ENCODE peak calls at places on chromosomes 16 and 17, in four cellular contexts. A is fibroblast of lung, W is body of pancreas, X is B cell. N is an unnamed sample.

GRCh38 chr16:2147981-2148671 is at the start of gene RAB26:
- DNase-seq in A (peak; percentile 44), W (peak; percentile 95), X (peak; percentile 49), N (no peak)

GRCh38 chr17:57502696-57503307 is 242.3 kb downstream of the CCDC182 start:
- DNase-seq in A (no peak), W (no peak), X (no peak), N (no peak)

GRCh38 chr16:11583889-11584565 is 2.7 kb downstream of the LITAF start:
- DNase-seq in A (no peak), W (no peak), X (peak; percentile 62), N (peak; percentile 60)

GRCh38 chr16:24700549-24701392 is 28.7 kb upstream of the TNRC6A start:
- DNase-seq in A (peak; percentile 99), W (peak; percentile 65), X (no peak), N (no peak)

GRCh38 chr16:57537596-57538234 is 1.3 kb upstream of the CCDC102A start:
- DNase-seq in A (no peak), W (peak; percentile 8), X (peak; percentile 52), N (no peak)

GRCh38 chr16:10870137-10870776 is 6.7 kb upstream of the CIITA start:
- DNase-seq in A (no peak), W (no peak), X (peak; percentile 70), N (no peak)

GRCh38 chr16:8887952-8888560 is 5.9 kb downstream of the LITAFD start:
- DNase-seq in A (no peak), W (peak; percentile 46), X (no peak), N (no peak)

GRCh38 chr17:73657473-73658116 is 13.3 kb upstream of the SDK2 start:
- DNase-seq in A (peak; percentile 57), W (peak; percentile 58), X (no peak), N (no peak)

GRCh38 chr16:89197633-89198416 is 2.5 kb downstream of the SLC22A31 start:
- DNase-seq in A (no peak), W (no peak), X (no peak), N (peak; percentile 45)

GRCh38 chr17:64765191-64765889 is 103.2 kb upstream of the SMURF2 start:
- DNase-seq in A (no peak), W (no peak), X (no peak), N (no peak)

GRCh38 chr16:56401482-56401881 is 23.9 kb downstream of the AMFR start:
- DNase-seq in A (no peak), W (no peak), X (no peak), N (no peak)

GRCh38 chr16:68642436-68643064 is 2.6 kb upstream of the CDH3 start:
- DNase-seq in A (no peak), W (no peak), X (no peak), N (no peak)

GRCh38 chr17:4576729-4577322 is 7.5 kb upstream of the SMTNL2 start:
- DNase-seq in A (peak; percentile 51), W (no peak), X (no peak), N (no peak)

GRCh38 chr16:24734382-24734781 is 4.9 kb downstream of the TNRC6A start:
- DNase-seq in A (peak; percentile 85), W (no peak), X (no peak), N (no peak)

GRCh38 chr16:83928341-83929055 is 24.5 kb upstream of the OSGIN1 start:
- DNase-seq in A (peak; percentile 63), W (no peak), X (no peak), N (no peak)

GRCh38 chr17:44065668-44066203 is 735 bp downstream of the LSM12 start:
- DNase-seq in A (no peak), W (no peak), X (no peak), N (no peak)

GRCh38 chr17:80476877-80477646 is 655 bp upstream of the NPTX1 start:
- DNase-seq in A (no peak), W (no peak), X (no peak), N (no peak)

GRCh38 chr16:967546-968295 is 3.1 kb downstream of the LMF1 start:
- DNase-seq in A (no peak), W (no peak), X (no peak), N (no peak)

GRCh38 chr16:23917621-23918020 is 81.8 kb downstream of the PRKCB start:
- DNase-seq in A (no peak), W (no peak), X (no peak), N (no peak)

GRCh38 chr16:87387942-87388817 is 4.0 kb upstream of the MAP1LC3B start:
- DNase-seq in A (peak; percentile 100), W (peak; percentile 93), X (peak; percentile 93), N (peak; percentile 97)

GRCh38 chr17:71482625-71483024 is 638.2 kb upstream of the SOX9 start:
- DNase-seq in A (peak; percentile 24), W (no peak), X (no peak), N (no peak)

GRCh38 chr17:78915872-78916632 is 9.1 kb downstream of the TIMP2 start:
- DNase-seq in A (peak; percentile 53), W (no peak), X (no peak), N (peak; percentile 83)

GRCh38 chr17:17547210-17547764 is 44.2 kb downstream of the PEMT start:
- DNase-seq in A (no peak), W (no peak), X (no peak), N (no peak)
- TF ChIP-seq CTCF in A (no peak), W (no peak), X (no peak), N (no peak)

GRCh38 chr17:47841488-47842308 is 625 bp upstream of the SCRN2 start:
- DNase-seq in A (no peak), W (no peak), X (no peak), N (no peak)
- TF ChIP-seq CTCF in A (no peak), W (no peak), X (peak; percentile 23), N (peak; percentile 58)

GRCh38 chr17:81958633-81959342 is 2.2 kb downstream of the NOTUM start:
- DNase-seq in A (no peak), W (no peak), X (peak; percentile 32), N (no peak)
- TF ChIP-seq CTCF in A (no peak), W (no peak), X (no peak), N (no peak)

GRCh38 chr17:76248013-76248782 is 7.9 kb upstream of the RNF157 start:
- DNase-seq in A (no peak), W (no peak), X (no peak), N (no peak)
- TF ChIP-seq CTCF in A (no peak), W (peak; percentile 39), X (no peak), N (no peak)

GRCh38 chr17:958712-959451 is 20.7 kb downstream of the NXN start:
- DNase-seq in A (no peak), W (no peak), X (no peak), N (no peak)
- TF ChIP-seq CTCF in A (no peak), W (no peak), X (no peak), N (no peak)

GRCh38 chr16:78390828-78391227 is 291.4 kb downstream of the WWOX start:
- DNase-seq in A (no peak), W (no peak), X (no peak), N (no peak)

GRCh38 chr16:78396673-78397072 is 297.2 kb downstream of the WWOX start:
- DNase-seq in A (no peak), W (no peak), X (no peak), N (no peak)

GRCh38 chr16:78392585-78393195 is 293.2 kb downstream of the WWOX start:
- DNase-seq in A (no peak), W (no peak), X (no peak), N (no peak)

GRCh38 chr16:78395035-78395434 is 295.6 kb downstream of the WWOX start:
- DNase-seq in A (no peak), W (no peak), X (no peak), N (no peak)

GRCh38 chr16:78396046-78396445 is 296.6 kb downstream of the WWOX start:
- DNase-seq in A (no peak), W (no peak), X (no peak), N (no peak)
- TF ChIP-seq CTCF in A (peak; percentile 3), W (no peak), X (peak; percentile 57), N (peak; percentile 42)

DNA sequence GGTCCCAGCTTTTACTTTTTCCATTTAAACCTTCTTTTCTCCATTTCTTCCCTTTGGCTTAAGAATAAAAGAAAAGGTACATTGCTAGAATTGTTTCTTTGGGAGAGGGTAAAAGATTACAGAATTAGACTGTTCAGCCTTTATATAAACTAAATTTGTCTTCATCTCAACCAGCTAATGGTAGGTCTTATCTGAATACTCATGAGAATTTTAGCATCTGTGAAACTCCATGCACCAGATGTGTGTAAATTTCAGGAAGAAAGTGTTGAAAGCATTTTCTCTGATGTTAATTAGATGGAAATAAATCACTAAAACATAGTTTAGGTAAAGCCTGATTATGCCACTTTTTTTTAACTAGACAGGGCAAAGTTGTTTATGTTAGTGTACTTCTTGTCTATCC is 24.9 kb downstream of the NQO1 start:
- DNase-seq in A (no peak), W (no peak), X (no peak), N (no peak)
- TF ChIP-seq CTCF in A (no peak), W (no peak), X (no peak), N (no peak)

GRCh38 chr16:81450783-81451491 is 6.3 kb downstream of the CMIP start:
- DNase-seq in A (no peak), W (no peak), X (no peak), N (no peak)
- TF ChIP-seq CTCF in A (no peak), W (no peak), X (no peak), N (peak; percentile 11)

GRCh38 chr16:72021043-72021442 is 12.5 kb downstream of the DHODH start:
- DNase-seq in A (no peak), W (no peak), X (no peak), N (no peak)
- TF ChIP-seq CTCF in A (no peak), W (no peak), X (no peak), N (no peak)

DNA sequence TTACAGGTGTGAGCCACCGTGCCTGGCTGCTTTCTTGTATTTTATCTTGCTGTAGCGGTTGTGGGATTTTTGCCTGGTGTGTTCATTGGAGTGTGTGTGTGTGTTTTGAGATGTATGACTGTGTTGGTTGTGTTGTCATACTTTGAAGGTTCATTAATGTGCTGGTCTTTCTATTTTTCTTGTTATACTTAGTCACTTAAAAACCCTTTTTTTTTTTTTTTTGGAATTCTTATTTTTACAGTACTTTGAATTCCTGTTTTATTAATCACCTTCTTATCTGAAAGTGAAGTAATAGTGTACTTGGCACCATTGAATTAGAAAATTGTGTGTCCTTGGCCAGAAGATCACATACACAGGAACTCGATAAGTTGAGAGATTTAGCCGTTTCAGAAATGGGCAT is 30.2 kb downstream of the TENT4B start:
- DNase-seq in A (peak; percentile 66), W (no peak), X (no peak), N (no peak)
- TF ChIP-seq CTCF in A (no peak), W (no peak), X (no peak), N (no peak)